ENCODE peak calls at places on chromosomes 11 and 22, in eight cellular contexts. T is neural progenitor cell, M is fibroblast of mammary gland, A is adrenal gland, P is PC-3, F is HL-60, K is stomach, O is lower leg skin. G is an unnamed sample.

GRCh38 chr11:114819028-114819427 is 140.7 kb downstream of the NXPE2 start:
- DNase-seq in T (no peak), M (peak), A (no peak), P (no peak), F (no peak), K (no peak), O (no peak), G (no peak)

GRCh38 chr11:126664193-126664592 is 308.7 kb downstream of the ST3GAL4 start:
- DNase-seq in T (no peak), M (no peak), A (no peak), P (no peak), F (no peak), K (no peak), O (no peak), G (no peak)

GRCh38 chr11:127643659-127644058 is 643.1 kb upstream of the KIRREL3 start:
- DNase-seq in T (no peak), M (no peak), A (no peak), P (no peak), F (no peak), K (no peak), O (no peak), G (no peak)

GRCh38 chr22:44355688-44356070 is 42.9 kb upstream of the SHISAL1 start:
- DNase-seq in T (no peak), M (no peak), A (no peak), P (no peak), F (no peak), K (no peak), O (peak), G (no peak)

GRCh38 chr11:65224939-65225283 is 36.9 kb upstream of the POLA2 start:
- DNase-seq in T (peak), M (peak), A (no peak), P (peak), F (no peak), K (peak), O (no peak), G (peak)

GRCh38 chr11:117385471-117385870 is 57.8 kb downstream of the CEP164 start:
- DNase-seq in T (no peak), M (no peak), A (no peak), P (no peak), F (no peak), K (no peak), O (peak), G (no peak)

GRCh38 chr11:132535830-132536229 is 996.5 kb downstream of the OPCML start:
- DNase-seq in T (no peak), M (no peak), A (no peak), P (no peak), F (no peak), K (no peak), O (no peak), G (no peak)

GRCh38 chr11:12602421-12602820 is 71.8 kb upstream of the TEAD1 start:
- DNase-seq in T (no peak), M (peak), A (no peak), P (peak), F (no peak), K (no peak), O (no peak), G (no peak)

GRCh38 chr11:27627979-27628378 is 72.3 kb downstream of the BDNF start:
- DNase-seq in T (no peak), M (no peak), A (no peak), P (no peak), F (no peak), K (no peak), O (no peak), G (no peak)

GRCh38 chr22:49197500-49197899 is 630.2 kb downstream of the BRD1 start:
- DNase-seq in T (peak), M (no peak), A (no peak), P (no peak), F (no peak), K (no peak), O (peak), G (no peak)

GRCh38 chr11:94746721-94747120 is 21.4 kb upstream of the AMOTL1 start:
- DNase-seq in T (no peak), M (no peak), A (no peak), P (peak), F (no peak), K (no peak), O (no peak), G (no peak)

GRCh38 chr22:50313600-50313999 is 6.2 kb upstream of the PLXNB2 start:
- DNase-seq in T (no peak), M (no peak), A (no peak), P (no peak), F (no peak), K (no peak), O (no peak), G (no peak)

GRCh38 chr11:131524186-131524585 is 153.8 kb downstream of the NTM start:
- DNase-seq in T (no peak), M (no peak), A (no peak), P (no peak), F (no peak), K (no peak), O (no peak), G (no peak)

GRCh38 chr11:107998761-107999160 is 9.9 kb upstream of the CUL5 start:
- DNase-seq in T (no peak), M (no peak), A (no peak), P (no peak), F (no peak), K (no peak), O (no peak), G (no peak)

GRCh38 chr11:3709977-3710376 is 38.8 kb upstream of the CHRNA10 start:
- DNase-seq in T (no peak), M (peak), A (no peak), P (no peak), F (no peak), K (no peak), O (no peak), G (peak)

GRCh38 chr11:7576671-7577225 is 62.9 kb downstream of the PPFIBP2 start:
- DNase-seq in T (no peak), M (peak), A (no peak), P (no peak), F (no peak), K (no peak), O (peak), G (peak)

GRCh38 chr11:61080986-61081590 is 21.2 kb upstream of the CD5 start:
- DNase-seq in T (no peak), M (no peak), A (no peak), P (no peak), F (no peak), K (no peak), O (no peak), G (no peak)
- TF ChIP-seq CTCF in T (no peak), M (no peak), A (no peak), P (no peak), F (no peak), K (no peak), O (no peak), G (no peak)

GRCh38 chr11:69816671-69817070 is 2.5 kb downstream of the FGF3 start:
- DNase-seq in T (no peak), M (no peak), A (no peak), P (no peak), F (no peak), K (no peak), O (no peak), G (no peak)

GRCh38 chr11:69817265-69818236 is 1.7 kb downstream of the FGF3 start:
- DNase-seq in T (peak), M (no peak), A (no peak), P (peak), F (no peak), K (no peak), O (no peak), G (no peak)

GRCh38 chr11:69819541-69820070 is 390 bp upstream of the FGF3 start:
- DNase-seq in T (peak), M (no peak), A (no peak), P (no peak), F (no peak), K (no peak), O (no peak), G (peak)

GRCh38 chr11:69819109-69819490 is at the start of gene FGF3:
- DNase-seq in T (no peak), M (no peak), A (no peak), P (no peak), F (no peak), K (no peak), O (no peak), G (no peak)

DNA sequence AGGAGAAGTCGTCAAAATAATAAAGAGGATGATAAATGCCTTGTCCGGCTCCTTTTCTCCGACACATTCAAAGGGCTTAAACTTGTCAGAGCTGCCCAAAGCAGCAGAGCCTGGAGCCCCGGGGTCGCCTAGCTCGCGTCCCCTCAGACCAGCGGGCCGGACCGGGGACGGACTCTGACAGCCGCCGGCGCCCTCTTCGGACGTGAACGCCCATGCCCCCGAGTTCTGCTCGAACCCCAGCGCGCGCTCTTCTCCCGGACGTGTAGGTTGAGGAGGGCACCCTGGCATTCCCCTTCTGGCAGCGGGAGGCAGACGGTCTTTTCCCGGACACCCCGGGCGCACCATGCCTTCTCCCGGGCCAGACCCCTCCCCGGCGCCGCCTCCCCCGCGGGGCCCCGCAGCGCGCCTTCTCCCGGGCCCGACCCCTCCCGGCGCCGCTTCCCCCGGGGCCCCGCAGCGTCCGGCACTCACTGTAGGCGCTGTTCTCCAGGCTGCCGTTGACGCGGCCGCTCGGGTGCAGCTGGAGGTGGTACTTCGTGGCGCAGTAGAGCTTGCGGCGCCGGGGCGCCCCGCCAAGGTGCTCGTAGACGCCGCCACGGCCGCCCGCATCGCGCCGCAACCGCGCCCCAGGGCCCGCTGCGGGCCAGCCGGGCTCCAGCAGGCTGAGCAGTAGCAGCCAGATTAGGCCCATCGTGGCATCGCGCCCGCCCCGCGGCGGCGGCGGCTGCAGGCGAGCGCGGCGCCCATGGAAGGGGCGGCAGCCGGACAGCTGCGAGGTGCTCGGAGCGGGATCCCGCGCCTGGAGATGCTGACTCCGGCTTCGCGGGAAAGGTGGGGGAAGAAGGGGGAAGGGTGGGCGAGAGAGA is 740 bp downstream of the FGF3 start:
- DNase-seq in T (peak), M (no peak), A (no peak), P (no peak), F (no peak), K (no peak), O (no peak), G (no peak)
- H3K4me3 ChIP-seq in T (peak), M (no peak), A (no peak), P (peak), F (no peak), K (no peak), O (no peak), G (no peak)

DNA sequence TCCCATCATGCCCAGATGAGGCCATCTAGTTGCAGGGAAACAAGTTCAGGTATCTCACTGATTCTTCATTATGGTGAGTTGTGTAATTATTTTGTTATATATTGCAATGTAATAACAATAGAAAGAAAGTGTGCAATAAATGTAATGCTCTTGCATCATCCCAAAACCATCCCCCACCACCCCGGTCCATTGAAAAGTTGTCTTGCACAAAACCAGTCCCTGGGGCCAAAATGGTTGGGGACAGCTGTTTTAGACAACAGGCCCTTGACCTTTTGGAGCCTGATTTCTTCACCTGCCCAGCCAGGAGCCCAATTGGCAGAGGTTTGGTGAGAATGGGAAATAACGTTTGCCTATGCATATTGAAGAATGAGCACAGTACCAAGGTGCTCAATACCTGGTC is 15.9 kb downstream of the MPEG1 start:
- DNase-seq in T (no peak), M (no peak), A (no peak), P (no peak), F (no peak), K (no peak), O (no peak), G (no peak)
- TF ChIP-seq CTCF in T (no peak), M (no peak), A (no peak), P (no peak), F (no peak), K (no peak), O (no peak), G (no peak)

DNA sequence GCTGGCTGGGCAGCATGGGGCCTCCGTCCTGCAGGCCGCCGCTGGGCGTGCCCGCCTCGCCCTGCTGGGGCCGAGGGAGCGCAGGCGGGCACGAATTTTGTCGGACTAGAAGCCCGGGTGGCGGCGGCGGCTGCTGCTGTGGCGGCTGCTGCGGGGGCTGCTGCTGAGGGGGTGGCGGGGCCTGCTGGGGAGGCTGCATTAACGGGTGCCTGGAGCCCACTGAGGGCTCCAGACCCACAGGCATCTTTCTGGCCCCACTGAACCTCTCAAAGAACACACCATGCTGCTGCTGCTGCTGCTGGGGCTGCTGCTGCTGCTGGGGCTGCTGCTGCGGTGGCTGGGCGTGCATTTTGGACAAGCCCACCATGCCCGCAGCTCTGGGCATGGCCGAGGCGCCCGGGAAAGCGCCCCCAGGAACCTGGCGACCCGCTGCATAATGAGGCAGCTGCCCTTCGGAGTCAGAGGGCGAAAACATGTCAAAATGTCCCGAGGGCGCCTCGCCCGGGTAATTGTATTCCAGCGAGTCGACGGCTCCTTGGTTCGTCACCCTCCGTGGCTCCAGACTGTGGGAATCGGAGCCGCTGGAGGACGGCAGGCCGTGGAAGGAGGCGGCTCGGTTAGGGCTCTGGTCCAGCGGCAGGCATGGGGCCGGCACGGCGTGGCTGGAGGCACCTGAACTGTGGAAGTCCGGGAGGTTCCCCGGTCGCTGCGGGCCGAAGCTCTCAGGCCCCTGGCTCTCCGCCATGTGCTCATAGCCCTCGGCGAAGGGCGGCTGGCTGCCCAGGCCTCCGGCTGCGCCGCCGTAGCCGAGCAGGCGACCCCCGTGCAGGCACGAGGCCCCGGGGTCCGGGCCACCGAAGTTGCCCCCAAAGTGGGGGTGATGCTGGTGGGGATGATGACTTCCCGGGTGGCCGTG is 2.0 kb downstream of the MN1 start:
- DNase-seq in T (peak), M (no peak), A (no peak), P (peak), F (no peak), K (peak), O (no peak), G (peak)
- H3K4me3 ChIP-seq in T (peak), M (no peak), A (no peak), P (peak), F (no peak), K (peak), O (no peak), G (peak)

GRCh38 chr22:23121026-23121823 is 20.6 kb downstream of the RSPH14 start:
- DNase-seq in T (no peak), M (peak), A (no peak), P (no peak), F (no peak), K (no peak), O (no peak), G (peak)

GRCh38 chr22:23117890-23118646 is 23.7 kb downstream of the RSPH14 start:
- DNase-seq in T (no peak), M (no peak), A (no peak), P (no peak), F (no peak), K (no peak), O (no peak), G (no peak)

GRCh38 chr22:23120415-23120899 is 21.3 kb downstream of the RSPH14 start:
- DNase-seq in T (no peak), M (no peak), A (no peak), P (no peak), F (no peak), K (no peak), O (no peak), G (no peak)

GRCh38 chr22:23118647-23119491 is 22.9 kb downstream of the RSPH14 start:
- DNase-seq in T (no peak), M (no peak), A (no peak), P (no peak), F (no peak), K (no peak), O (no peak), G (no peak)

GRCh38 chr22:23119492-23120414 is 22.0 kb downstream of the RSPH14 start:
- DNase-seq in T (no peak), M (no peak), A (no peak), P (no peak), F (no peak), K (no peak), O (no peak), G (no peak)
- TF ChIP-seq CTCF in T (no peak), M (no peak), A (no peak), P (no peak), F (no peak), K (no peak), O (no peak), G (no peak)

GRCh38 chr11:130074736-130075135 is 5.0 kb downstream of the APLP2 start:
- DNase-seq in T (no peak), M (no peak), A (no peak), P (no peak), F (no peak), K (no peak), O (no peak), G (no peak)

GRCh38 chr11:130076774-130077481 is 7.2 kb downstream of the APLP2 start:
- DNase-seq in T (peak), M (no peak), A (no peak), P (no peak), F (no peak), K (no peak), O (no peak), G (no peak)

GRCh38 chr11:130077671-130078468 is 8.2 kb downstream of the APLP2 start:
- DNase-seq in T (no peak), M (no peak), A (no peak), P (no peak), F (no peak), K (no peak), O (no peak), G (no peak)
- H3K4me3 ChIP-seq in T (no peak), M (no peak), A (no peak), P (no peak), F (no peak), K (no peak), O (no peak), G (no peak)

GRCh38 chr11:5611627-5612026 is 13.2 kb upstream of the TRIM34 start:
- DNase-seq in T (peak), M (no peak), A (no peak), P (peak), F (no peak), K (no peak), O (no peak), G (no peak)
- TF ChIP-seq CTCF in T (peak), M (no peak), A (no peak), P (peak), F (no peak), K (no peak), O (no peak), G (no peak)